ENCODE peak calls at places on chromosomes 13 and 19, in six cellular contexts. One of them, this sample, is unnamed. For H3K4me1, the result is how much of the 10 kb centered on the place peaks cover.

GRCh38 chr19:1175020-1175419 is 952 bp upstream of the SBNO2 start:
- DNase-seq in small intestine: no peak
- DNase-seq in fibroblast of lung: no peak
- DNase-seq in upper lobe of right lung: no peak
- DNase-seq in cardiac muscle cell: no peak
- DNase-seq in GM23338: no peak
- DNase-seq in this sample: no peak

GRCh38 chr19:34232566-34233481 is 21.5 kb upstream of the GARRE1 start:
- DNase-seq in small intestine: no peak
- DNase-seq in fibroblast of lung: peak
- DNase-seq in upper lobe of right lung: no peak
- DNase-seq in cardiac muscle cell: no peak
- DNase-seq in GM23338: no peak
- DNase-seq in this sample: no peak

GRCh38 chr19:49333426-49334288 is 1.5 kb upstream of the CD37 start:
- DNase-seq in small intestine: peak
- DNase-seq in fibroblast of lung: no peak
- DNase-seq in upper lobe of right lung: peak
- DNase-seq in cardiac muscle cell: no peak
- DNase-seq in GM23338: no peak
- DNase-seq in this sample: peak

GRCh38 chr19:48398329-48399235 is 5.1 kb downstream of the GRIN2D start:
- DNase-seq in small intestine: peak
- DNase-seq in fibroblast of lung: peak
- DNase-seq in upper lobe of right lung: peak
- DNase-seq in cardiac muscle cell: peak
- DNase-seq in GM23338: peak
- DNase-seq in this sample: peak

GRCh38 chr13:91280806-91281205 is 66.7 kb upstream of the MIR17HG start:
- DNase-seq in small intestine: no peak
- DNase-seq in fibroblast of lung: no peak
- DNase-seq in upper lobe of right lung: no peak
- DNase-seq in cardiac muscle cell: no peak
- DNase-seq in GM23338: no peak
- DNase-seq in this sample: no peak

GRCh38 chr19:5330307-5330720 is 10.3 kb downstream of the PTPRS start:
- DNase-seq in small intestine: no peak
- DNase-seq in fibroblast of lung: no peak
- DNase-seq in upper lobe of right lung: no peak
- DNase-seq in cardiac muscle cell: no peak
- DNase-seq in GM23338: no peak
- DNase-seq in this sample: no peak

GRCh38 chr19:55080121-55080914 is 4.6 kb downstream of the EPS8L1 start:
- DNase-seq in small intestine: peak
- DNase-seq in fibroblast of lung: peak
- DNase-seq in upper lobe of right lung: peak
- DNase-seq in cardiac muscle cell: peak
- DNase-seq in GM23338: peak
- DNase-seq in this sample: peak

GRCh38 chr19:50281491-50281890 is 47.7 kb downstream of the KCNC3 start:
- DNase-seq in small intestine: no peak
- DNase-seq in fibroblast of lung: no peak
- DNase-seq in upper lobe of right lung: no peak
- DNase-seq in cardiac muscle cell: no peak
- DNase-seq in GM23338: no peak
- DNase-seq in this sample: no peak

GRCh38 chr13:77267362-77267761 is 59.5 kb downstream of the MYCBP2 start:
- DNase-seq in small intestine: no peak
- DNase-seq in fibroblast of lung: no peak
- DNase-seq in upper lobe of right lung: no peak
- DNase-seq in cardiac muscle cell: no peak
- DNase-seq in GM23338: no peak
- DNase-seq in this sample: no peak

GRCh38 chr13:31867709-31868108 is 128.4 kb downstream of the RXFP2 start:
- DNase-seq in small intestine: no peak
- DNase-seq in fibroblast of lung: no peak
- DNase-seq in upper lobe of right lung: no peak
- DNase-seq in cardiac muscle cell: no peak
- DNase-seq in GM23338: no peak
- DNase-seq in this sample: no peak

GRCh38 chr13:52356327-52356726 is 49.6 kb downstream of the THSD1 start:
- DNase-seq in small intestine: no peak
- DNase-seq in fibroblast of lung: peak
- DNase-seq in upper lobe of right lung: no peak
- DNase-seq in cardiac muscle cell: no peak
- DNase-seq in GM23338: no peak
- DNase-seq in this sample: no peak

GRCh38 chr19:9792191-9793050 is 23.9 kb upstream of the ZNF846 start:
- DNase-seq in small intestine: peak
- DNase-seq in fibroblast of lung: peak
- DNase-seq in upper lobe of right lung: peak
- DNase-seq in cardiac muscle cell: peak
- DNase-seq in GM23338: peak
- DNase-seq in this sample: peak

GRCh38 chr19:3234800-3235199 is 10.3 kb downstream of the CELF5 start:
- DNase-seq in small intestine: no peak
- DNase-seq in fibroblast of lung: no peak
- DNase-seq in upper lobe of right lung: no peak
- DNase-seq in cardiac muscle cell: no peak
- DNase-seq in GM23338: peak
- DNase-seq in this sample: peak

GRCh38 chr13:76470991-76471390 is 415.2 kb downstream of the KCTD12 start:
- DNase-seq in small intestine: no peak
- DNase-seq in fibroblast of lung: no peak
- DNase-seq in upper lobe of right lung: no peak
- DNase-seq in cardiac muscle cell: peak
- DNase-seq in GM23338: no peak
- DNase-seq in this sample: no peak

GRCh38 chr13:50805805-50806204 is 37.7 kb downstream of the DLEU7 start:
- DNase-seq in small intestine: no peak
- DNase-seq in fibroblast of lung: peak
- DNase-seq in upper lobe of right lung: no peak
- DNase-seq in cardiac muscle cell: no peak
- DNase-seq in GM23338: peak
- DNase-seq in this sample: no peak

GRCh38 chr19:7658219-7658686 is 10.6 kb upstream of the RETN start:
- DNase-seq in small intestine: no peak
- DNase-seq in fibroblast of lung: no peak
- DNase-seq in upper lobe of right lung: no peak
- DNase-seq in cardiac muscle cell: no peak
- DNase-seq in GM23338: peak
- DNase-seq in this sample: no peak

GRCh38 chr19:44587863-44588752 is 25.3 kb upstream of the IGSF23 start:
- DNase-seq in small intestine: peak
- DNase-seq in fibroblast of lung: peak
- DNase-seq in upper lobe of right lung: no peak
- DNase-seq in cardiac muscle cell: no peak
- DNase-seq in GM23338: no peak
- DNase-seq in this sample: no peak

GRCh38 chr13:50676602-50677001 is 166.9 kb downstream of the DLEU7 start:
- DNase-seq in small intestine: peak
- DNase-seq in fibroblast of lung: peak
- DNase-seq in upper lobe of right lung: no peak
- DNase-seq in cardiac muscle cell: no peak
- DNase-seq in GM23338: no peak
- DNase-seq in this sample: peak

GRCh38 chr13:68232351-68233130 is 1002.4 kb upstream of the PCDH9 start:
- DNase-seq in small intestine: no peak
- DNase-seq in fibroblast of lung: peak
- DNase-seq in upper lobe of right lung: no peak
- DNase-seq in cardiac muscle cell: no peak
- DNase-seq in GM23338: no peak
- DNase-seq in this sample: no peak

GRCh38 chr19:9797871-9798270 is 21.0 kb downstream of the FBXL12 start:
- DNase-seq in small intestine: no peak
- DNase-seq in fibroblast of lung: no peak
- DNase-seq in upper lobe of right lung: no peak
- DNase-seq in cardiac muscle cell: no peak
- DNase-seq in GM23338: no peak
- DNase-seq in this sample: no peak

DNA sequence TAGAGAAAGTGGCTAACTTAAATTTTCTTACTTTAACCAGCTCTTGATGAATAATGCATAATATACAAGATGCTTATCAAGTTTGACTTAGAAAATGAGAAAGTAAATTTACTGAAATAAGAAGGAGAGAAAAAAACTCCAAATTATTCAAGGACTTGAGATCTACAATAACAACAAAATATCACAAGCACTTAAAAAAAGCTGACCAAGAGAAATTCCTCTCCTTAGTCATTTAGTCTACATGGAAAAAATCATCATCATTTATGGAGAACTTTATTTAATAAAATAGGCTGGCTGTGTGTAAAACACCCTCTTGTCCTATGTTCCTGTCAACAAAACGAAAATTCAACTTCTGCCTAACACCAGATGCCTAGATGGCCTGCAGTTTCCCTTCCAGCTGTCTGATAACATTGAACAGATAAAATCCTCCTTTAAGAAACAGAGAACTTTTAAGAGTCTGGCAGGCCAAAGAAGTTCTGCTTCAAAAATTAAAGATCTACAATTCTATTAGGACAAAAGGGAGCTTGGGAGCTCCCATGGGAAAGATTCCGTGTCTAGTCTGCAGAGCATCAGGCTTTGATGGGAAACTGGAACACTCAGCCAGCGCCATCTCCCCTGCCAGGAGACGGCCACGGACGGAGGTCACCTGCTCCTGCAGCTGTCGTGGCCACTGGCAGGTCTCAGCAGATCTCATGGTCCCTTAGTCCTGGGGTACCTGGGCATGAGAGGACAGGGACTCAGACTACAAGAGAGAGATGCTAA is 37.9 kb upstream of the ATP11A start:
- DNase-seq in small intestine: no peak
- DNase-seq in fibroblast of lung: no peak
- DNase-seq in upper lobe of right lung: no peak
- DNase-seq in cardiac muscle cell: no peak
- DNase-seq in GM23338: no peak
- DNase-seq in this sample: no peak
- H3K4me1 ChIP-seq in small intestine: under half
- H3K4me1 ChIP-seq in fibroblast of lung: under half
- H3K4me1 ChIP-seq in upper lobe of right lung: under half
- H3K4me1 ChIP-seq in cardiac muscle cell: under half
- H3K4me1 ChIP-seq in GM23338: under half
- H3K4me1 ChIP-seq in this sample: under half

GRCh38 chr19:11380653-11381534 is 3.2 kb downstream of the EPOR start:
- DNase-seq in small intestine: peak
- DNase-seq in fibroblast of lung: peak
- DNase-seq in upper lobe of right lung: peak
- DNase-seq in cardiac muscle cell: peak
- DNase-seq in GM23338: peak
- DNase-seq in this sample: peak
- H3K4me1 ChIP-seq in small intestine: under half
- H3K4me1 ChIP-seq in fibroblast of lung: under half
- H3K4me1 ChIP-seq in upper lobe of right lung: half or more
- H3K4me1 ChIP-seq in cardiac muscle cell: under half
- H3K4me1 ChIP-seq in GM23338: under half
- H3K4me1 ChIP-seq in this sample: under half

DNA sequence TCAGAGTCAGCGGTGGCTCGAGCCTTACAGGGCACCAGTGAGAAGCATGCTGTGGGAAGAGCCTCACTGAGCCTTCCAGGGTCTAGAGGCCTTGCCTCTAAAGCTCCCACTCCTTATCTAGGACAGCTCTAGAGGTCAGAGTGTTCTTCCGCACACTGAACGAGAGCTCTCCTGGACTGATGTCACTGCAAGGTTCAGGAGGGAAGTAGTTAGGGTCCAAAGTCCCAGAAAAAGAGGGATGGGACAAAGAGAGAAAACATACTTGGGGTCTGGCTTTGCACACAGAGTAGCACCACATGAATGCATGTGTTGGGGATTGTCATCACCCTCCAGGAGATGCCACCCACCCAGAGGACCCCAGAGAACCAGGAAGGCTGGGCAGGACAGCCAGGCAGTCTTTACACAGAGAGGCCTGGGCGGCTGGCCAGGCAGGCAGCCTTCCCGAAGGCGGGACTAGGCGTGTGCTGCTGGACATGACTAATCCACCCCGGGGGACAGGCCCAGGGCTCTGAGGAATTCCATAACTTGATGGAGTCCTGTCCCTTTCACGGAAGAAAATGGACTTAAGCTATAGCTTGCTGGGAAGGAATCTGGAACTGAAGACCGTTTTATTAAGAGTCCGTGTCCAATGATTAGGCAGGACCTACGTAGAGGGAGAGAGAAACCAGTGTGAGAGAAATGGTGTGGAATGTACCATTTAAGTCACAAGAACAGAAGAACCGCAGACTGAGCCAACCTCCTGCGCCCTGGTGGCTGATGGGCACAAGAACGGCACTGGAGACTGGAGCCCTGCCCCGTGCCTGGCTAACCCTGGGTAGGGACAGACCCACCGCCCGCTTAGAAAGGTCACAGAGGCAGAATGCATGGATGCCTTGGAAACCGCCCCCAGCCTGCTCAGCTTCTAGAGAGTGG is 16.7 kb upstream of the EPHX3 start:
- DNase-seq in small intestine: peak
- DNase-seq in fibroblast of lung: peak
- DNase-seq in upper lobe of right lung: no peak
- DNase-seq in cardiac muscle cell: no peak
- DNase-seq in GM23338: no peak
- DNase-seq in this sample: no peak
- H3K4me1 ChIP-seq in small intestine: under half
- H3K4me1 ChIP-seq in fibroblast of lung: half or more
- H3K4me1 ChIP-seq in upper lobe of right lung: half or more
- H3K4me1 ChIP-seq in cardiac muscle cell: under half
- H3K4me1 ChIP-seq in GM23338: under half
- H3K4me1 ChIP-seq in this sample: under half

GRCh38 chr13:37490176-37490575 is 108.4 kb downstream of the POSTN start:
- DNase-seq in small intestine: no peak
- DNase-seq in fibroblast of lung: peak
- DNase-seq in upper lobe of right lung: no peak
- DNase-seq in cardiac muscle cell: no peak
- DNase-seq in GM23338: no peak
- DNase-seq in this sample: no peak

GRCh38 chr13:37492061-37492460 is 106.5 kb downstream of the POSTN start:
- DNase-seq in small intestine: no peak
- DNase-seq in fibroblast of lung: peak
- DNase-seq in upper lobe of right lung: no peak
- DNase-seq in cardiac muscle cell: no peak
- DNase-seq in GM23338: no peak
- DNase-seq in this sample: no peak

GRCh38 chr13:37488682-37489081 is 109.9 kb downstream of the POSTN start:
- DNase-seq in small intestine: no peak
- DNase-seq in fibroblast of lung: peak
- DNase-seq in upper lobe of right lung: no peak
- DNase-seq in cardiac muscle cell: no peak
- DNase-seq in GM23338: no peak
- DNase-seq in this sample: no peak

GRCh38 chr13:37492741-37493514 is 105.6 kb downstream of the POSTN start:
- DNase-seq in small intestine: no peak
- DNase-seq in fibroblast of lung: peak
- DNase-seq in upper lobe of right lung: no peak
- DNase-seq in cardiac muscle cell: peak
- DNase-seq in GM23338: no peak
- DNase-seq in this sample: no peak

DNA sequence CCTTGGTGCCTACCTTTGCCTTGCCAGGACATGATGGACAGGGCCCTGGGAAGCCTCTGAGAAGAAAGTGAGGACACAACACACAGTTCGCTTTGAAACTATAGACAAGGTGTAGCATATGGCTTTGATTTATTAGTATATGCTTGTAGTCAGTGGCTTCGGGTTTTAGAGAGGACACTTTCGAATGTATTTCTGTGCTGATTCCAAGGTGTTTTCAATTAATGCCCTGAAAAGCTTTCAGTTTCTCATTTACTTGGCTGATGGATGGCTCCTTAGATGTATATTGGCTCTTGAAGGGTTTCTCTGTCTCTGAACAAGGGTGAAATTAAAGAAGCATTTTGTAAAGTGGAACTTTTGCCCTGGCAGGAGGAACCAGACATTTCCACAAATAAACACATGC is 106.9 kb downstream of the POSTN start:
- DNase-seq in small intestine: no peak
- DNase-seq in fibroblast of lung: no peak
- DNase-seq in upper lobe of right lung: no peak
- DNase-seq in cardiac muscle cell: no peak
- DNase-seq in GM23338: no peak
- DNase-seq in this sample: no peak
- H3K4me1 ChIP-seq in small intestine: under half
- H3K4me1 ChIP-seq in fibroblast of lung: under half
- H3K4me1 ChIP-seq in upper lobe of right lung: under half
- H3K4me1 ChIP-seq in cardiac muscle cell: under half
- H3K4me1 ChIP-seq in GM23338: under half
- H3K4me1 ChIP-seq in this sample: under half

This sample was measured in endodermal cell.